ENCODE peak calls at places on chromosome 14, in nine cellular contexts. R is nephron progenitor cell; G is activated CD4-positive, alpha-beta T cell treated with anti-CD3 and anti-CD28 coated beads, Interleukin-2, amount 10 ng/mL, durations not matched to agents 7 days and 5 days; M is fibroblast of mammary gland; V is left cardiac atrium; F is left ventricle myocardium inferior; O is hippocampal formation; N is T-helper 2 cell; U is GM04504. Q is an unnamed sample.

GRCh38 chr14:78606111-78606510 is 435.9 kb downstream of the NRXN3 start:
- DNase-seq in R (no peak), G (no peak), M (peak), V (no peak), F (no peak), O (no peak), N (no peak), U (peak), Q (no peak)

GRCh38 chr14:95895720-95896119 is 19.1 kb downstream of the TUNAR start:
- DNase-seq in R (peak), G (peak), M (no peak), V (no peak), F (no peak), O (no peak), N (no peak), U (no peak), Q (peak)

GRCh38 chr14:22824711-22825359 is 4.9 kb upstream of the MRPL52 start:
- DNase-seq in R (no peak), G (peak), M (peak), V (no peak), F (no peak), O (no peak), N (no peak), U (peak), Q (no peak)

GRCh38 chr14:102251161-102251560 is 53.8 kb downstream of the MOK start:
- DNase-seq in R (no peak), G (no peak), M (no peak), V (no peak), F (no peak), O (no peak), N (no peak), U (no peak), Q (no peak)

GRCh38 chr14:105420976-105421674 is 1.5 kb downstream of the MTA1 start:
- DNase-seq in R (no peak), G (no peak), M (no peak), V (peak), F (no peak), O (no peak), N (no peak), U (no peak), Q (no peak)

GRCh38 chr14:104138098-104138890 is at the start of gene KIF26A:
- DNase-seq in R (peak), G (no peak), M (no peak), V (peak), F (peak), O (no peak), N (no peak), U (no peak), Q (peak)

GRCh38 chr14:34113051-34113511 is 162.2 kb upstream of the EGLN3 start:
- DNase-seq in R (no peak), G (no peak), M (peak), V (no peak), F (no peak), O (no peak), N (no peak), U (peak), Q (no peak)

GRCh38 chr14:95514131-95515079 is 2.0 kb downstream of the SYNE3 start:
- DNase-seq in R (no peak), G (no peak), M (no peak), V (no peak), F (no peak), O (no peak), N (no peak), U (no peak), Q (no peak)

GRCh38 chr14:86712176-86712575 is 1182.2 kb downstream of the FLRT2 start:
- DNase-seq in R (no peak), G (no peak), M (no peak), V (no peak), F (no peak), O (no peak), N (no peak), U (no peak), Q (no peak)

GRCh38 chr14:30994681-30995620 is 30.5 kb upstream of the AP4S1 start:
- DNase-seq in R (no peak), G (no peak), M (peak), V (no peak), F (no peak), O (no peak), N (no peak), U (no peak), Q (no peak)

GRCh38 chr14:105839425-105840265 is 313.3 kb downstream of the TMEM121 start:
- DNase-seq in R (no peak), G (no peak), M (no peak), V (peak), F (no peak), O (no peak), N (no peak), U (no peak), Q (no peak)

GRCh38 chr14:41749425-41749824 is 142.7 kb downstream of the LRFN5 start:
- DNase-seq in R (no peak), G (peak), M (peak), V (no peak), F (no peak), O (no peak), N (peak), U (no peak), Q (no peak)

GRCh38 chr14:33505963-33506329 is 444.9 kb downstream of the EGLN3 start:
- DNase-seq in R (no peak), G (no peak), M (no peak), V (no peak), F (no peak), O (no peak), N (no peak), U (no peak), Q (no peak)

GRCh38 chr14:27315477-27315876 is 717.6 kb upstream of the NOVA1 start:
- DNase-seq in R (no peak), G (no peak), M (no peak), V (no peak), F (no peak), O (no peak), N (no peak), U (no peak), Q (no peak)

GRCh38 chr14:75132374-75133086 is 5.7 kb upstream of the NEK9 start:
- DNase-seq in R (peak), G (peak), M (peak), V (no peak), F (no peak), O (peak), N (peak), U (peak), Q (peak)

GRCh38 chr14:79028281-79028680 is 858.1 kb downstream of the NRXN3 start:
- DNase-seq in R (no peak), G (no peak), M (no peak), V (no peak), F (no peak), O (no peak), N (no peak), U (no peak), Q (no peak)

GRCh38 chr14:40760703-40761102 is 846.0 kb upstream of the LRFN5 start:
- DNase-seq in R (no peak), G (no peak), M (no peak), V (no peak), F (no peak), O (no peak), N (no peak), U (no peak), Q (no peak)

GRCh38 chr14:56482306-56482705 is 97.3 kb upstream of the TMEM260 start:
- DNase-seq in R (peak), G (no peak), M (peak), V (no peak), F (no peak), O (no peak), N (no peak), U (no peak), Q (peak)

GRCh38 chr14:101128478-101129450 is 225.2 kb upstream of the RTL1 start:
- DNase-seq in R (no peak), G (no peak), M (no peak), V (peak), F (no peak), O (no peak), N (no peak), U (no peak), Q (no peak)

GRCh38 chr14:101076451-101077220 is 173.1 kb upstream of the RTL1 start:
- DNase-seq in R (no peak), G (no peak), M (no peak), V (no peak), F (no peak), O (no peak), N (no peak), U (no peak), Q (no peak)

GRCh38 chr14:99118046-99118721 is 153.8 kb downstream of the BCL11B start:
- DNase-seq in R (peak), G (no peak), M (no peak), V (no peak), F (no peak), O (no peak), N (no peak), U (no peak), Q (no peak)

GRCh38 chr14:90361865-90362557 is 30.3 kb upstream of the NRDE2 start:
- DNase-seq in R (no peak), G (no peak), M (no peak), V (no peak), F (no peak), O (no peak), N (no peak), U (no peak), Q (no peak)

GRCh38 chr14:52307870-52308269 is 6.2 kb upstream of the PTGER2 start:
- DNase-seq in R (no peak), G (no peak), M (peak), V (no peak), F (no peak), O (no peak), N (no peak), U (no peak), Q (no peak)

GRCh38 chr14:61565181-61565580 is 130.1 kb upstream of the HIF1A start:
- DNase-seq in R (no peak), G (no peak), M (peak), V (no peak), F (no peak), O (no peak), N (no peak), U (no peak), Q (no peak)